ENCODE peak calls at places on chromosomes 7 and 10, in nine cellular contexts. A is HepG2, Y is fibroblast of lung, H is mammary epithelial cell, C is endothelial cell of umbilical vein, I is kidney, N is ovary, G is IMR-90, Q is A549. W is an unnamed sample.

GRCh38 chr7:143126146-143126545 is 5.7 kb upstream of the PIP start:
- DNase-seq in A (no peak), Y (no peak), H (peak), C (peak), I (no peak), N (no peak), G (no peak), Q (peak), W (peak)

GRCh38 chr10:116690356-116691078 is 51.8 kb downstream of the HSPA12A start:
- DNase-seq in A (no peak), Y (peak), H (no peak), C (no peak), I (peak), N (peak), G (peak), Q (no peak), W (no peak)

GRCh38 chr10:47403401-47404318 is 19.6 kb upstream of the ZNF488 start:
- DNase-seq in A (no peak), Y (no peak), H (no peak), C (no peak), I (peak), N (no peak), G (peak), Q (no peak), W (no peak)

GRCh38 chr7:18420758-18421157 is 74.8 kb upstream of the HDAC9 start:
- DNase-seq in A (no peak), Y (peak), H (peak), C (no peak), I (no peak), N (no peak), G (peak), Q (no peak), W (no peak)

GRCh38 chr7:29194206-29194593 is 375 bp upstream of the CHN2 start:
- DNase-seq in A (no peak), Y (peak), H (no peak), C (no peak), I (peak), N (peak), G (no peak), Q (no peak), W (no peak)

GRCh38 chr7:83876593-83876992 is 227.7 kb upstream of the SEMA3E start:
- DNase-seq in A (no peak), Y (peak), H (peak), C (no peak), I (no peak), N (no peak), G (peak), Q (no peak), W (peak)

GRCh38 chr10:71860243-71861029 is 9.4 kb upstream of the PSAP start:
- DNase-seq in A (peak), Y (peak), H (peak), C (peak), I (peak), N (peak), G (peak), Q (peak), W (peak)

GRCh38 chr10:47418321-47418720 is 34.2 kb upstream of the ZNF488 start:
- DNase-seq in A (no peak), Y (no peak), H (no peak), C (no peak), I (peak), N (no peak), G (no peak), Q (no peak), W (no peak)

GRCh38 chr7:99693427-99694200 is 13.8 kb upstream of the CYP3A5 start:
- DNase-seq in A (peak), Y (no peak), H (no peak), C (no peak), I (no peak), N (no peak), G (no peak), Q (no peak), W (no peak)

GRCh38 chr10:131656446-131656845 is 244.4 kb upstream of the PPP2R2D start:
- DNase-seq in A (no peak), Y (no peak), H (no peak), C (no peak), I (peak), N (no peak), G (no peak), Q (no peak), W (no peak)

GRCh38 chr10:131660427-131660826 is 240.4 kb upstream of the PPP2R2D start:
- DNase-seq in A (no peak), Y (no peak), H (no peak), C (no peak), I (peak), N (no peak), G (no peak), Q (no peak), W (no peak)

GRCh38 chr10:131657318-131657984 is 243.4 kb upstream of the PPP2R2D start:
- DNase-seq in A (no peak), Y (no peak), H (no peak), C (no peak), I (peak), N (no peak), G (no peak), Q (no peak), W (no peak)

GRCh38 chr10:131657985-131658330 is 242.8 kb upstream of the PPP2R2D start:
- DNase-seq in A (no peak), Y (no peak), H (no peak), C (no peak), I (peak), N (no peak), G (no peak), Q (no peak), W (no peak)

GRCh38 chr10:131658476-131659110 is 242.2 kb upstream of the PPP2R2D start:
- DNase-seq in A (no peak), Y (no peak), H (no peak), C (no peak), I (peak), N (no peak), G (no peak), Q (no peak), W (no peak)
- H3K4me3 ChIP-seq in A (no peak), Y (no peak), H (no peak), C (no peak), I (no peak), N (no peak), G (no peak), Q (no peak), W (no peak)

DNA sequence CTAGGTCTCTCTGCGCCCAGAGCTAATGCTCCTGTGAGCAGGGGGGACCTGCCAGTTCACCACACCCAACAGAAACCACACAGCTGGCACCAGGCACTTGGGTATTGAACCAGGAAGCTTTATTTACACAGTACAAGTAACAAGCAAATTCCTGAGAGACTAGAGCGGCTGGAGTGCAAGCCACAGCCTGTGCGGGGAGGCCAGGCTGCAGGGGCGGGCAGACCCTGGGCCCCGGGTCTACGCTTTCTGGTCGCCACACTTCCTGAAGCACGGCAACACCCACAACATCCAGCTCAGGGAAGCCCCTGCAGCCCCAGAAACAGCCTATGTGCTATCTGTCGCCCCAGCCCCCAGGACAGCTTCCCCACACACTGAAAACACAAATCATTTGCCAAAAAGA is 125.0 kb downstream of the FAM53B start:
- DNase-seq in A (no peak), Y (peak), H (peak), C (no peak), I (no peak), N (no peak), G (peak), Q (no peak), W (no peak)
- H3K27ac ChIP-seq in A (no peak), Y (no peak), H (peak), C (no peak), I (no peak), N (no peak), G (no peak), Q (no peak), W (no peak)

GRCh38 chr10:126459032-126459831 is 71.0 kb upstream of the ADAM12 start:
- DNase-seq in A (no peak), Y (peak), H (no peak), C (no peak), I (peak), N (no peak), G (peak), Q (no peak), W (peak)
- TF ChIP-seq CTCF in A (no peak), Y (peak), H (no peak), C (no peak), I (no peak), N (no peak), G (no peak), Q (peak), W (peak)

GRCh38 chr10:110616493-110617033 is 27.6 kb upstream of the RBM20 start:
- DNase-seq in A (no peak), Y (no peak), H (no peak), C (no peak), I (no peak), N (no peak), G (no peak), Q (no peak), W (no peak)
- H3K4me3 ChIP-seq in A (no peak), Y (no peak), H (no peak), C (no peak), I (no peak), N (no peak), G (no peak), Q (no peak), W (no peak)

W was measured in brain microvascular endothelial cell.